ENCODE peak calls at places on chromosomes 5 and 9, in six cellular contexts. One of them, this sample, is unnamed.

GRCh38 chr5:98576275-98576674 is 197.2 kb upstream of the RGMB start:
- DNase-seq in foreskin fibroblast: no peak
- DNase-seq in left ventricle myocardium inferior: no peak
- DNase-seq in PC-3: no peak
- DNase-seq in colonic mucosa: no peak
- DNase-seq in AG10803: no peak
- DNase-seq in this sample: no peak

GRCh38 chr5:180250329-180250728 is 41.3 kb upstream of the RASGEF1C start:
- DNase-seq in foreskin fibroblast: no peak
- DNase-seq in left ventricle myocardium inferior: no peak
- DNase-seq in PC-3: no peak
- DNase-seq in colonic mucosa: no peak
- DNase-seq in AG10803: no peak
- DNase-seq in this sample: no peak

GRCh38 chr5:138789771-138790242 is 36.6 kb downstream of the CTNNA1 start:
- DNase-seq in foreskin fibroblast: peak
- DNase-seq in left ventricle myocardium inferior: no peak
- DNase-seq in PC-3: no peak
- DNase-seq in colonic mucosa: no peak
- DNase-seq in AG10803: peak
- DNase-seq in this sample: peak

GRCh38 chr5:77851229-77852067 is 75.3 kb upstream of the TBCA start:
- DNase-seq in foreskin fibroblast: peak
- DNase-seq in left ventricle myocardium inferior: no peak
- DNase-seq in PC-3: no peak
- DNase-seq in colonic mucosa: no peak
- DNase-seq in AG10803: peak
- DNase-seq in this sample: peak

GRCh38 chr9:133844876-133845658 is 106.9 kb upstream of the SARDH start:
- DNase-seq in foreskin fibroblast: peak
- DNase-seq in left ventricle myocardium inferior: peak
- DNase-seq in PC-3: no peak
- DNase-seq in colonic mucosa: peak
- DNase-seq in AG10803: peak
- DNase-seq in this sample: no peak

GRCh38 chr9:71587576-71588362 is 180.5 kb downstream of the CEMIP2 start:
- DNase-seq in foreskin fibroblast: peak
- DNase-seq in left ventricle myocardium inferior: no peak
- DNase-seq in PC-3: peak
- DNase-seq in colonic mucosa: no peak
- DNase-seq in AG10803: peak
- DNase-seq in this sample: no peak

GRCh38 chr5:119355636-119356383 is at the start of gene TNFAIP8:
- DNase-seq in foreskin fibroblast: peak
- DNase-seq in left ventricle myocardium inferior: peak
- DNase-seq in PC-3: peak
- DNase-seq in colonic mucosa: peak
- DNase-seq in AG10803: peak
- DNase-seq in this sample: peak

GRCh38 chr5:149924481-149924880 is 20.1 kb downstream of the PDE6A start:
- DNase-seq in foreskin fibroblast: peak
- DNase-seq in left ventricle myocardium inferior: no peak
- DNase-seq in PC-3: no peak
- DNase-seq in colonic mucosa: no peak
- DNase-seq in AG10803: no peak
- DNase-seq in this sample: no peak

GRCh38 chr5:34743878-34744277 is 87.8 kb downstream of the RAI14 start:
- DNase-seq in foreskin fibroblast: peak
- DNase-seq in left ventricle myocardium inferior: no peak
- DNase-seq in PC-3: no peak
- DNase-seq in colonic mucosa: no peak
- DNase-seq in AG10803: peak
- DNase-seq in this sample: no peak

GRCh38 chr9:8718121-8718725 is 918.6 kb upstream of the DMAC1 start:
- DNase-seq in foreskin fibroblast: peak
- DNase-seq in left ventricle myocardium inferior: no peak
- DNase-seq in PC-3: no peak
- DNase-seq in colonic mucosa: no peak
- DNase-seq in AG10803: peak
- DNase-seq in this sample: no peak

GRCh38 chr5:100446879-100447278 is 88.3 kb upstream of the FAM174A start:
- DNase-seq in foreskin fibroblast: no peak
- DNase-seq in left ventricle myocardium inferior: no peak
- DNase-seq in PC-3: no peak
- DNase-seq in colonic mucosa: no peak
- DNase-seq in AG10803: no peak
- DNase-seq in this sample: no peak

GRCh38 chr5:95712347-95712958 is 18.7 kb upstream of the RHOBTB3 start:
- DNase-seq in foreskin fibroblast: peak
- DNase-seq in left ventricle myocardium inferior: no peak
- DNase-seq in PC-3: peak
- DNase-seq in colonic mucosa: no peak
- DNase-seq in AG10803: peak
- DNase-seq in this sample: no peak

GRCh38 chr9:71769175-71770165 is 1.2 kb upstream of the CEMIP2 start:
- DNase-seq in foreskin fibroblast: peak
- DNase-seq in left ventricle myocardium inferior: peak
- DNase-seq in PC-3: peak
- DNase-seq in colonic mucosa: peak
- DNase-seq in AG10803: peak
- DNase-seq in this sample: peak

GRCh38 chr5:151081426-151082273 is 816 bp upstream of the TNIP1 start:
- DNase-seq in foreskin fibroblast: peak
- DNase-seq in left ventricle myocardium inferior: no peak
- DNase-seq in PC-3: peak
- DNase-seq in colonic mucosa: peak
- DNase-seq in AG10803: peak
- DNase-seq in this sample: no peak

GRCh38 chr5:757346-757930 is 27.1 kb downstream of the ZDHHC11B start:
- DNase-seq in foreskin fibroblast: no peak
- DNase-seq in left ventricle myocardium inferior: no peak
- DNase-seq in PC-3: no peak
- DNase-seq in colonic mucosa: peak
- DNase-seq in AG10803: no peak
- DNase-seq in this sample: no peak

GRCh38 chr5:151605559-151605958 is 14.4 kb upstream of the FAT2 start:
- DNase-seq in foreskin fibroblast: no peak
- DNase-seq in left ventricle myocardium inferior: no peak
- DNase-seq in PC-3: no peak
- DNase-seq in colonic mucosa: no peak
- DNase-seq in AG10803: no peak
- DNase-seq in this sample: no peak

GRCh38 chr5:55338092-55338613 is 30.4 kb downstream of the MTREX start:
- DNase-seq in foreskin fibroblast: no peak
- DNase-seq in left ventricle myocardium inferior: no peak
- DNase-seq in PC-3: no peak
- DNase-seq in colonic mucosa: no peak
- DNase-seq in AG10803: no peak
- DNase-seq in this sample: no peak

GRCh38 chr9:114374936-114375335 is 12.8 kb downstream of the AKNA start:
- DNase-seq in foreskin fibroblast: no peak
- DNase-seq in left ventricle myocardium inferior: no peak
- DNase-seq in PC-3: no peak
- DNase-seq in colonic mucosa: no peak
- DNase-seq in AG10803: no peak
- DNase-seq in this sample: no peak
- H3K4me3 ChIP-seq in foreskin fibroblast: no peak
- H3K4me3 ChIP-seq in left ventricle myocardium inferior: no peak
- H3K4me3 ChIP-seq in PC-3: no peak
- H3K4me3 ChIP-seq in colonic mucosa: no peak
- H3K4me3 ChIP-seq in AG10803: no peak
- H3K4me3 ChIP-seq in this sample: no peak

DNA sequence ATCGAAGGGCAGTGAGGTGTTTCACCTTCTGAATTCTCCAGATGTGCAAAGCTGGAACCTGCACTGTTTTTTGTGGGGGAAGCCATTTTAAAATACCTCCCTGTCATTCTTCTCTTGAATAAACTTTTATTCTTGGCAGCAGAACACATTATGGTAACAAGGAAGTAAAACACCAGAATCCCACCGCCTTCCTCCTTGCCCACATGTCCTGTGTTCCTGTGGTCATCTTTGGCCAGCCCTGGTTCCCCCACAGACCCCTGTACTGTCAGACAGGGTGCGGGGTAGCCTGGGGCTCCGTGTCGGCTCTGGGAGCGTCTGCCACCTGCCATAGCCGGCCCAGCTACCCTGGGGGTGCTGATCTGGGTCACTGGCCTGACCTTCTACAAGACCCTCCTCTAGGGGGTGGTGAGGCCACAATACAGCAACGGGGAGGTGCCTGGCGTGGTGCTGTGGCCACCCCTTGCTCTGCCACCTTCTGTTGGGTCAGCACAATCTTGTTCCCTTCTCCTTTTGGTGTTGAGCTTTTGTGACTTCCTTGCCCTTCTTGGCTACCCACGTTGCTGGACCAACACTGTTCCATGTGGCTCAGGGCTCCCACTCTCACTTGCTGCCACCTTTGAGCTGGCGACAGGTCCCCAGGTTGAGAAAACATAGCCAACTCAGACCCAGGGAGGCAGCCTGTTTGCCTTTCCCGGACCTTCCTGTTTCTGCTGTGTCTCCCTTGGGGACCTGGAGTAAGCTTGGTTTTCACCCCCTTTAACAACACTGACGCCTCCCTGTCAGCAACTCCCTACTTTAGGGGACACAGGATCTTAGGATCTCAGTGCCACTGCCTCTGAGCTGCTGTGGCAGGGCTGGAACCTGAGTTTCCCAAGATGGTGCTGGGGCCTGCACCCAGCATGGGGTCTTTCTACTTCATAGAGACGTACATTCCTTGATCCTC is 4.8 kb downstream of the WNK2 start:
- DNase-seq in foreskin fibroblast: no peak
- DNase-seq in left ventricle myocardium inferior: no peak
- DNase-seq in PC-3: no peak
- DNase-seq in colonic mucosa: peak
- DNase-seq in AG10803: no peak
- DNase-seq in this sample: no peak
- TF ChIP-seq CTCF in foreskin fibroblast: no peak
- TF ChIP-seq CTCF in left ventricle myocardium inferior: no peak
- TF ChIP-seq CTCF in PC-3: no peak
- TF ChIP-seq CTCF in colonic mucosa: no peak
- TF ChIP-seq CTCF in AG10803: no peak
- TF ChIP-seq CTCF in this sample: no peak

DNA sequence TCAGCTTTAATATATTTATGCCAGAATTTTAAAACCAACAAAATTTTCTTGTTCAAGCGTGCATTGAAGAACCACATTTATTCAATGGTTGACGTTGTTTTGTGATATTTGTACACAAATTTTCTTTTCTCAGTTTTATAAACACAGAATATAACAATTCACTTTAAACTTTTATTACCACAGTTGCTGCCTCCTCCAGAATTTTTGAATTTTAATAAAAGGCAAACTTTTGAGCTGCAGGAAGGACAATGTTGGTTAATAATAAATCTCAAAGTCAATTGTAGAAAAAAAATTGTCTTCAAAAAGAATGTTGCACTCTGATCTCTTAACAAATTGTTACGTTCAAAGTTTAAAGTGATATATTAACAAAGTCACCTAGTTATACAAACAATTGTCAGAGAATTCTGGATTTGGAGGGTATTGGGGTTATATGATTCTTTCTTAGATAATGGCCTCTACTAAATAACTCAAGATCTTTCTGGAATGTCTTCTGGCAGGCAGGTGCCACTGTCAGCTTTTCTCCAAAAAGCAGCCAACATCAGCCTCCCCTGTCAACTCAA is 60.5 kb downstream of the BAAT start:
- DNase-seq in foreskin fibroblast: no peak
- DNase-seq in left ventricle myocardium inferior: no peak
- DNase-seq in PC-3: no peak
- DNase-seq in colonic mucosa: no peak
- DNase-seq in AG10803: no peak
- DNase-seq in this sample: no peak
- H3K4me3 ChIP-seq in foreskin fibroblast: no peak
- H3K4me3 ChIP-seq in left ventricle myocardium inferior: no peak
- H3K4me3 ChIP-seq in PC-3: no peak
- H3K4me3 ChIP-seq in colonic mucosa: no peak
- H3K4me3 ChIP-seq in AG10803: no peak
- H3K4me3 ChIP-seq in this sample: no peak

DNA sequence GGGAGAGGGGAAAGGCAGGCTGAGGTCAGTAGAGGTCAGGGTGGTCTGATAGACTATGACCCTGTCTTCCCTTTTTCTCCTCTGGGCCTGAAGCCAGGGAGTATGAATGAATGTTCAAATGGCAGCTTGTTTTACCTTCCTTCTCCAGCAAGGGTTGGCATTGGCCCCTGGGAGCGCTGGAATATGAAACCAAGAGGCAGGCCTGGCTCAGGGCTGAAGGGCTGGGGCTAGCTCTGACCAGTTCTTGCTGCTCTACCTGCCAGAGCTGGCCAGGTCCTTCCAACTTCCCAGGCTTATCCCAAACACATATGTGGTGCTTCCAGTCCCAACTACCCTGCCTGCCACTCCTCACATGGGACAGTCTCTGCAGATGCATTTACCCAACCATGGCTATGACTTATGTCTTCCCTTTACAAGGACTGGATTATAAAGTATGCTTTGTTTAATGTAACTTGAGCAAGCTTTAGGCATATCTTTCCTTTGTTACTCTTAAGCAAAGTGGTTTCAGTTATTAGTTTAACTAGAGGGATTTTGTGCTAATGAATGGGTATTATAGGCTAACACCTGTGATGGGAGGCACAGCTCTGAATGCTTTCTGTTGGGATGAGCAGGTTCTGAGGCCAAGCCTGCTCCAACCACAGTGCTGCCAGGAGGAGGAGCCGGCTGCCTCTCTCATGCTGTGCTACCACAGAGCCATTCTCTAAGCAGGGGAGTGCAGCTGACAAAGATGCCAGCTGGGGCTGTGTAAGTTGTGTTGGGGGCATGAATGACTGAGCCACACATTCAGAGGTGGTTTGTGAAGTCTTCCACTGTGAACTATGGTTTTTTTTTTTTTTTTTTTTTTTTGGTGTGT is 6.1 kb downstream of the CCNI2 start:
- DNase-seq in foreskin fibroblast: peak
- DNase-seq in left ventricle myocardium inferior: no peak
- DNase-seq in PC-3: no peak
- DNase-seq in colonic mucosa: no peak
- DNase-seq in AG10803: no peak
- DNase-seq in this sample: peak
- TF ChIP-seq CTCF in foreskin fibroblast: no peak
- TF ChIP-seq CTCF in left ventricle myocardium inferior: no peak
- TF ChIP-seq CTCF in PC-3: no peak
- TF ChIP-seq CTCF in colonic mucosa: no peak
- TF ChIP-seq CTCF in AG10803: peak
- TF ChIP-seq CTCF in this sample: no peak

GRCh38 chr5:74738406-74738805 is 28.5 kb downstream of the GFM2 start:
- DNase-seq in foreskin fibroblast: peak
- DNase-seq in left ventricle myocardium inferior: no peak
- DNase-seq in PC-3: peak
- DNase-seq in colonic mucosa: no peak
- DNase-seq in AG10803: no peak
- DNase-seq in this sample: no peak
- H3K4me3 ChIP-seq in foreskin fibroblast: no peak
- H3K4me3 ChIP-seq in left ventricle myocardium inferior: no peak
- H3K4me3 ChIP-seq in PC-3: no peak
- H3K4me3 ChIP-seq in colonic mucosa: no peak
- H3K4me3 ChIP-seq in AG10803: no peak
- H3K4me3 ChIP-seq in this sample: no peak

GRCh38 chr9:137190315-137190853 is 1.9 kb downstream of the SSNA1 start:
- DNase-seq in foreskin fibroblast: peak
- DNase-seq in left ventricle myocardium inferior: no peak
- DNase-seq in PC-3: peak
- DNase-seq in colonic mucosa: no peak
- DNase-seq in AG10803: no peak
- DNase-seq in this sample: no peak
- TF ChIP-seq CTCF in foreskin fibroblast: peak
- TF ChIP-seq CTCF in left ventricle myocardium inferior: no peak
- TF ChIP-seq CTCF in PC-3: peak
- TF ChIP-seq CTCF in colonic mucosa: no peak
- TF ChIP-seq CTCF in AG10803: no peak
- TF ChIP-seq CTCF in this sample: no peak